ENCODE peak calls at places on chromosome 18, in seven cellular contexts. One of them, this sample, is unnamed. For H3K36me3, the result is how much of the 10 kb centered on the place peaks cover.

GRCh38 chr18:33560686-33561370 is 17.2 kb upstream of the ASXL3 start:
- DNase-seq in hepatocyte: peak
- DNase-seq in endothelial cell of umbilical vein: no peak
- DNase-seq in K562: no peak
- DNase-seq in left ventricle myocardium inferior: no peak
- DNase-seq in BJ: no peak
- DNase-seq in NT2/D1: no peak
- DNase-seq in this sample: no peak

GRCh38 chr18:75915941-75916640 is 488.6 kb upstream of the SMIM21 start:
- DNase-seq in NT2/D1: peak
- DNase-seq in hepatocyte: peak
- DNase-seq in K562: peak
- DNase-seq in BJ: no peak
- DNase-seq in left ventricle myocardium inferior: no peak
- DNase-seq in endothelial cell of umbilical vein: no peak
- DNase-seq in this sample: peak

GRCh38 chr18:55844373-55844772 is 256.4 kb upstream of the TCF4 start:
- DNase-seq in endothelial cell of umbilical vein: no peak
- DNase-seq in BJ: no peak
- DNase-seq in left ventricle myocardium inferior: no peak
- DNase-seq in hepatocyte: no peak
- DNase-seq in NT2/D1: no peak
- DNase-seq in K562: no peak
- DNase-seq in this sample: no peak

GRCh38 chr18:75810481-75810880 is 383.0 kb upstream of the SMIM21 start:
- DNase-seq in left ventricle myocardium inferior: no peak
- DNase-seq in K562: no peak
- DNase-seq in endothelial cell of umbilical vein: no peak
- DNase-seq in hepatocyte: no peak
- DNase-seq in BJ: no peak
- DNase-seq in NT2/D1: no peak
- DNase-seq in this sample: no peak

GRCh38 chr18:51151568-51152511 is 45.6 kb downstream of the MEX3C start:
- DNase-seq in endothelial cell of umbilical vein: no peak
- DNase-seq in hepatocyte: no peak
- DNase-seq in K562: no peak
- DNase-seq in BJ: no peak
- DNase-seq in NT2/D1: no peak
- DNase-seq in left ventricle myocardium inferior: no peak
- DNase-seq in this sample: peak

GRCh38 chr18:77078671-77079070 is 53.9 kb downstream of the MBP start:
- DNase-seq in left ventricle myocardium inferior: no peak
- DNase-seq in hepatocyte: no peak
- DNase-seq in NT2/D1: no peak
- DNase-seq in endothelial cell of umbilical vein: no peak
- DNase-seq in BJ: no peak
- DNase-seq in K562: no peak
- DNase-seq in this sample: no peak

GRCh38 chr18:62754026-62754425 is 38.7 kb downstream of the PHLPP1 start:
- DNase-seq in endothelial cell of umbilical vein: no peak
- DNase-seq in hepatocyte: no peak
- DNase-seq in left ventricle myocardium inferior: no peak
- DNase-seq in K562: no peak
- DNase-seq in BJ: no peak
- DNase-seq in NT2/D1: no peak
- DNase-seq in this sample: no peak

GRCh38 chr18:29840101-29840500 is 1202.4 kb downstream of the DSC3 start:
- DNase-seq in endothelial cell of umbilical vein: no peak
- DNase-seq in BJ: peak
- DNase-seq in K562: no peak
- DNase-seq in left ventricle myocardium inferior: no peak
- DNase-seq in NT2/D1: no peak
- DNase-seq in hepatocyte: peak
- DNase-seq in this sample: no peak

GRCh38 chr18:66136039-66136438 is 385.2 kb downstream of the CDH7 start:
- DNase-seq in hepatocyte: no peak
- DNase-seq in NT2/D1: peak
- DNase-seq in BJ: no peak
- DNase-seq in endothelial cell of umbilical vein: no peak
- DNase-seq in K562: no peak
- DNase-seq in left ventricle myocardium inferior: no peak
- DNase-seq in this sample: peak

GRCh38 chr18:6955304-6955703 is 162.3 kb downstream of the LAMA1 start:
- DNase-seq in hepatocyte: no peak
- DNase-seq in endothelial cell of umbilical vein: no peak
- DNase-seq in BJ: no peak
- DNase-seq in left ventricle myocardium inferior: no peak
- DNase-seq in NT2/D1: no peak
- DNase-seq in K562: no peak
- DNase-seq in this sample: no peak

GRCh38 chr18:55402731-55403405 is 185.1 kb downstream of the TCF4 start:
- DNase-seq in hepatocyte: no peak
- DNase-seq in left ventricle myocardium inferior: no peak
- DNase-seq in NT2/D1: no peak
- DNase-seq in endothelial cell of umbilical vein: peak
- DNase-seq in K562: no peak
- DNase-seq in BJ: no peak
- DNase-seq in this sample: no peak

GRCh38 chr18:59954241-59954640 is 54.4 kb downstream of the PMAIP1 start:
- DNase-seq in endothelial cell of umbilical vein: no peak
- DNase-seq in K562: no peak
- DNase-seq in NT2/D1: no peak
- DNase-seq in left ventricle myocardium inferior: no peak
- DNase-seq in hepatocyte: no peak
- DNase-seq in BJ: no peak
- DNase-seq in this sample: no peak

GRCh38 chr18:77439888-77440287 is 190.2 kb downstream of the GALR1 start:
- DNase-seq in left ventricle myocardium inferior: no peak
- DNase-seq in endothelial cell of umbilical vein: no peak
- DNase-seq in BJ: no peak
- DNase-seq in hepatocyte: no peak
- DNase-seq in K562: no peak
- DNase-seq in NT2/D1: no peak
- DNase-seq in this sample: no peak

GRCh38 chr18:58668897-58669296 is 2.4 kb upstream of the MALT1 start:
- DNase-seq in NT2/D1: no peak
- DNase-seq in BJ: no peak
- DNase-seq in endothelial cell of umbilical vein: peak
- DNase-seq in K562: no peak
- DNase-seq in hepatocyte: no peak
- DNase-seq in left ventricle myocardium inferior: no peak
- DNase-seq in this sample: no peak

GRCh38 chr18:24009651-24010333 is 4.8 kb upstream of the TTC39C start:
- DNase-seq in NT2/D1: no peak
- DNase-seq in BJ: no peak
- DNase-seq in endothelial cell of umbilical vein: no peak
- DNase-seq in hepatocyte: no peak
- DNase-seq in K562: no peak
- DNase-seq in left ventricle myocardium inferior: no peak
- DNase-seq in this sample: no peak

GRCh38 chr18:2588666-2589344 is 17.4 kb downstream of the NDC80 start:
- DNase-seq in BJ: no peak
- DNase-seq in NT2/D1: no peak
- DNase-seq in endothelial cell of umbilical vein: no peak
- DNase-seq in K562: no peak
- DNase-seq in left ventricle myocardium inferior: no peak
- DNase-seq in hepatocyte: peak
- DNase-seq in this sample: no peak

GRCh38 chr18:62334110-62334509 is 9.0 kb downstream of the TNFRSF11A start:
- DNase-seq in BJ: no peak
- DNase-seq in hepatocyte: no peak
- DNase-seq in left ventricle myocardium inferior: no peak
- DNase-seq in endothelial cell of umbilical vein: peak
- DNase-seq in K562: no peak
- DNase-seq in NT2/D1: no peak
- DNase-seq in this sample: no peak

GRCh38 chr18:34493566-34494358 is 216.3 kb upstream of the DTNA start:
- DNase-seq in left ventricle myocardium inferior: peak
- DNase-seq in K562: no peak
- DNase-seq in BJ: no peak
- DNase-seq in endothelial cell of umbilical vein: peak
- DNase-seq in hepatocyte: peak
- DNase-seq in NT2/D1: peak
- DNase-seq in this sample: peak

GRCh38 chr18:76399613-76400391 is 95.2 kb downstream of the ZNF516 start:
- DNase-seq in hepatocyte: no peak
- DNase-seq in BJ: no peak
- DNase-seq in NT2/D1: no peak
- DNase-seq in K562: no peak
- DNase-seq in endothelial cell of umbilical vein: no peak
- DNase-seq in left ventricle myocardium inferior: no peak
- DNase-seq in this sample: peak

GRCh38 chr18:78856569-78857200 is 122.9 kb upstream of the SALL3 start:
- DNase-seq in endothelial cell of umbilical vein: no peak
- DNase-seq in NT2/D1: no peak
- DNase-seq in left ventricle myocardium inferior: no peak
- DNase-seq in BJ: no peak
- DNase-seq in hepatocyte: no peak
- DNase-seq in K562: no peak
- DNase-seq in this sample: peak

GRCh38 chr18:13934676-13935075 is 19.3 kb upstream of the MC2R start:
- DNase-seq in endothelial cell of umbilical vein: no peak
- DNase-seq in NT2/D1: no peak
- DNase-seq in hepatocyte: no peak
- DNase-seq in BJ: no peak
- DNase-seq in K562: no peak
- DNase-seq in left ventricle myocardium inferior: no peak
- DNase-seq in this sample: no peak

GRCh38 chr18:58046087-58046793 is 2.2 kb downstream of the NEDD4L start:
- DNase-seq in hepatocyte: peak
- DNase-seq in endothelial cell of umbilical vein: no peak
- DNase-seq in K562: no peak
- DNase-seq in NT2/D1: no peak
- DNase-seq in BJ: no peak
- DNase-seq in left ventricle myocardium inferior: no peak
- DNase-seq in this sample: peak

GRCh38 chr18:21242141-21243040 is at the start of gene GREB1L:
- DNase-seq in NT2/D1: no peak
- DNase-seq in BJ: no peak
- DNase-seq in hepatocyte: peak
- DNase-seq in endothelial cell of umbilical vein: peak
- DNase-seq in K562: no peak
- DNase-seq in left ventricle myocardium inferior: peak
- DNase-seq in this sample: peak

GRCh38 chr18:2914185-2914584 is 67.4 kb downstream of the EMILIN2 start:
- DNase-seq in hepatocyte: no peak
- DNase-seq in endothelial cell of umbilical vein: no peak
- DNase-seq in NT2/D1: no peak
- DNase-seq in left ventricle myocardium inferior: peak
- DNase-seq in K562: no peak
- DNase-seq in BJ: no peak
- DNase-seq in this sample: peak

GRCh38 chr18:51668101-51668500 is 470.6 kb upstream of the MEX3C start:
- DNase-seq in hepatocyte: peak
- DNase-seq in NT2/D1: peak
- DNase-seq in K562: peak
- DNase-seq in endothelial cell of umbilical vein: peak
- DNase-seq in left ventricle myocardium inferior: peak
- DNase-seq in BJ: no peak
- DNase-seq in this sample: peak

GRCh38 chr18:34084635-34085034 is 140.1 kb downstream of the NOL4 start:
- DNase-seq in hepatocyte: no peak
- DNase-seq in left ventricle myocardium inferior: no peak
- DNase-seq in K562: no peak
- DNase-seq in NT2/D1: no peak
- DNase-seq in endothelial cell of umbilical vein: no peak
- DNase-seq in BJ: no peak
- DNase-seq in this sample: no peak

GRCh38 chr18:36152781-36153180 is 23.1 kb downstream of the ELP2 start:
- DNase-seq in BJ: no peak
- DNase-seq in NT2/D1: no peak
- DNase-seq in endothelial cell of umbilical vein: no peak
- DNase-seq in K562: no peak
- DNase-seq in left ventricle myocardium inferior: no peak
- DNase-seq in hepatocyte: no peak
- DNase-seq in this sample: no peak
- H3K36me3 ChIP-seq in BJ: under half
- H3K36me3 ChIP-seq in NT2/D1: half or more
- H3K36me3 ChIP-seq in endothelial cell of umbilical vein: under half
- H3K36me3 ChIP-seq in K562: half or more
- H3K36me3 ChIP-seq in left ventricle myocardium inferior: half or more
- H3K36me3 ChIP-seq in hepatocyte: under half
- H3K36me3 ChIP-seq in this sample: under half

GRCh38 chr18:26869640-26870039 is 4.1 kb upstream of the AQP4 start:
- DNase-seq in hepatocyte: no peak
- DNase-seq in endothelial cell of umbilical vein: no peak
- DNase-seq in NT2/D1: no peak
- DNase-seq in BJ: no peak
- DNase-seq in K562: no peak
- DNase-seq in left ventricle myocardium inferior: no peak
- DNase-seq in this sample: no peak
- H3K36me3 ChIP-seq in hepatocyte: under half
- H3K36me3 ChIP-seq in endothelial cell of umbilical vein: under half
- H3K36me3 ChIP-seq in NT2/D1: under half
- H3K36me3 ChIP-seq in BJ: under half
- H3K36me3 ChIP-seq in K562: under half
- H3K36me3 ChIP-seq in left ventricle myocardium inferior: under half
- H3K36me3 ChIP-seq in this sample: under half

DNA sequence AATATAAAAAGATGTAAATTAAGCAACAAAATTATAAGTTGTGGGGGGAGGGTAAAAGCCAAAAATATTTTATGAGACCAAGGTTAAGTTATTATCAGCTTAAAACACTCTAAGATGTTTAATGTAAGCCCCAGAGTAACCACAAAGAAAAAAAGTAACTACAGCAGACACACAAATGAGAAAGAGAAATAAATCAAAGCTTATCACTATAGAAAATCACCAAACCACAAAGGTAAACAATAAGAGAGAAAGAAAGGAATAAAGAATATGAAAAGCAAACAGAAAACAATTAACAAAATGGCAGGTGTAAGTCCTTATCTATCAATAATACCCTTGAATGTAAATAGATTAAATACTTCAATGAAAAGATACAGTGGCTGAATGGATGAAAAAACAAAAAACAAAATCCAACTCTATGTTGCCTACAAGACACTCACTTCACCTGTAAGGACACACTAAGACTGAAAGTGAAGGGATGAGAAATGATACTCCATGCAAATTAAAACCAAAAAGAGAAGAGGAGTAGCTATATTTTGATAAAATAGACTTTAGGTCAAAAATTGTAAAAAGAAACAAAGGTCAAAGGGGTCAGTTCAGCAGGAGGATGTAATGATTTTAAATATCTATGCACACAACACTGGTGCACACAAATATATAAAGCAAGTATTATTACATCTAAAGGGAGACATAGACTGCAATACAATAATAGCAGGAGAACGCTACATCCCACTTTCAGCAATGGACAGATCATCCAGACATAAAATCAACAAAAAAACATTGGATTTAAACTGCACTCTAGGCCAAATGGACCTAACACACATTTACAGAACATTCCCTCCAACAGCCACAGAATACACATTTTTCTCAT is 80.7 kb downstream of the PTPN2 start:
- DNase-seq in BJ: no peak
- DNase-seq in left ventricle myocardium inferior: no peak
- DNase-seq in K562: no peak
- DNase-seq in hepatocyte: no peak
- DNase-seq in NT2/D1: no peak
- DNase-seq in endothelial cell of umbilical vein: no peak
- DNase-seq in this sample: no peak
- H3K36me3 ChIP-seq in BJ: under half
- H3K36me3 ChIP-seq in left ventricle myocardium inferior: under half
- H3K36me3 ChIP-seq in K562: under half
- H3K36me3 ChIP-seq in hepatocyte: under half
- H3K36me3 ChIP-seq in NT2/D1: under half
- H3K36me3 ChIP-seq in endothelial cell of umbilical vein: under half
- H3K36me3 ChIP-seq in this sample: under half

GRCh38 chr18:48989304-48990284 is 38.8 kb upstream of the SMAD7 start:
- DNase-seq in BJ: no peak
- DNase-seq in hepatocyte: no peak
- DNase-seq in endothelial cell of umbilical vein: no peak
- DNase-seq in NT2/D1: no peak
- DNase-seq in K562: no peak
- DNase-seq in left ventricle myocardium inferior: no peak
- DNase-seq in this sample: no peak
- H3K36me3 ChIP-seq in BJ: under half
- H3K36me3 ChIP-seq in hepatocyte: under half
- H3K36me3 ChIP-seq in endothelial cell of umbilical vein: under half
- H3K36me3 ChIP-seq in NT2/D1: under half
- H3K36me3 ChIP-seq in K562: under half
- H3K36me3 ChIP-seq in left ventricle myocardium inferior: under half
- H3K36me3 ChIP-seq in this sample: under half

This sample was measured in H7.